ENCODE peak calls at places on chromosomes 12 and 14, in seven cellular contexts. A, E, G, K, J, U and S are unnamed samples.

GRCh38 chr12:93352321-93352720 is 25.4 kb upstream of the NUDT4 start:
- DNase-seq in U (no peak), G (no peak), E (no peak), A (no peak), K (no peak), J (no peak), S (no peak)

GRCh38 chr12:131928080-131928764 is 854 bp upstream of the PUS1 start:
- DNase-seq in A (no peak), K (peak; percentile 10), J (no peak), E (no peak), G (no peak), U (no peak), S (no peak)

GRCh38 chr12:133081408-133081806 is 684 bp downstream of the ZNF140 start:
- DNase-seq in J (no peak), K (no peak), E (no peak), A (no peak), G (no peak), U (no peak), S (no peak)

GRCh38 chr12:71955946-71956345 is 17.3 kb downstream of the TPH2 start:
- DNase-seq in K (no peak), G (no peak), J (no peak), A (no peak), U (no peak), E (no peak), S (no peak)

GRCh38 chr14:41229824-41230223 is 376.9 kb upstream of the LRFN5 start:
- DNase-seq in A (no peak), G (no peak), K (no peak), U (no peak), J (no peak), E (no peak), S (no peak)

GRCh38 chr12:131133015-131133905 is 179.6 kb downstream of the ADGRD1 start:
- DNase-seq in U (no peak), J (no peak), K (no peak), E (no peak), A (no peak), G (no peak), S (no peak)

GRCh38 chr12:52798671-52799497 is 3.0 kb upstream of the KRT3 start:
- DNase-seq in U (no peak), K (no peak), E (no peak), G (peak; percentile 31), A (no peak), J (no peak), S (no peak)

GRCh38 chr14:38721822-38722431 is 381.1 kb downstream of the SEC23A start:
- DNase-seq in A (peak; percentile 88), J (peak; percentile 4), E (peak; percentile 77), U (peak; percentile 22), K (peak; percentile 4), G (peak; percentile 40), S (peak; percentile 24)

GRCh38 chr12:107330901-107331431 is 237.6 kb upstream of the CRY1 start:
- DNase-seq in A (no peak), K (no peak), E (no peak), U (no peak), J (no peak), G (no peak), S (no peak)

GRCh38 chr12:123113038-123113437 is 37.9 kb downstream of the PITPNM2 start:
- DNase-seq in E (no peak), K (no peak), U (no peak), A (no peak), J (no peak), G (no peak), S (no peak)

GRCh38 chr12:104805186-104805585 is 152.9 kb downstream of the SLC41A2 start:
- DNase-seq in U (no peak), A (no peak), G (no peak), K (no peak), E (no peak), J (no peak), S (no peak)

GRCh38 chr12:5927732-5928516 is 17.1 kb downstream of the ANO2 start:
- DNase-seq in A (no peak), U (no peak), G (no peak), J (no peak), K (no peak), E (no peak), S (no peak)

GRCh38 chr14:51554953-51555352 is 96.8 kb upstream of the FRMD6 start:
- DNase-seq in K (no peak), U (no peak), G (no peak), J (no peak), E (no peak), A (no peak), S (peak; percentile 32)

GRCh38 chr14:61510736-61511557 is 184.4 kb upstream of the HIF1A start:
- DNase-seq in A (no peak), U (no peak), J (no peak), G (no peak), E (no peak), K (no peak), S (no peak)

GRCh38 chr14:104171029-104171697 is 32.8 kb downstream of the KIF26A start:
- DNase-seq in G (no peak), K (no peak), U (peak; percentile 19), A (peak; percentile 80), J (no peak), E (no peak), S (peak; percentile 24)

GRCh38 chr12:64528616-64529015 is 76.7 kb downstream of the TBK1 start:
- DNase-seq in A (no peak), J (no peak), K (peak; percentile 22), G (no peak), U (no peak), E (no peak), S (no peak)

GRCh38 chr12:122355702-122356101 is 66.8 kb downstream of the CLIP1 start:
- DNase-seq in J (no peak), K (peak; percentile 14), U (no peak), E (no peak), G (no peak), A (no peak), S (no peak)

GRCh38 chr12:131137009-131137835 is 183.5 kb downstream of the ADGRD1 start:
- DNase-seq in E (no peak), A (no peak), K (no peak), J (no peak), U (no peak), G (no peak), S (no peak)

GRCh38 chr12:6451348-6452244 is at the start of gene TAPBPL:
- DNase-seq in U (peak; percentile 34), A (peak; percentile 73), G (no peak), K (peak; percentile 88), E (peak; percentile 89), J (peak; percentile 75), S (peak; percentile 39)

DNA sequence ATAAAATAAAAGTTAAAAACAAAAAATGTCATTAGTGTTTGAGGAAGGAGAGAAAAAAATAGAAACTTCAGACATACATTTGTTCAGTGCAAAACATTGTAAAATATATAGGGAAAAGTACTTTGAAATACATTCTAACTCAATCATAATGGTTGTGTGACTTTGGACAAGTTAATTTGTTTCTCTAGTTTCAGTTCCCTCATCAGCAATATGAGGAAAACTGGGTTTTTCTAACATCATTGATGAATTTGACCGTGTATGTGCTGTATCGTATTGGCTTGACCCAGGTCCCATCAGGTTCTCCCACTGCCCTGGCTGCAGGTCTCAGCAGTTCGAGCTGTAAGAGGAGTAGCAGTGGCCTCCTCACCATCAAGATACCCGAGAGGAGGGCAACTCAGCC is 173.9 kb upstream of the ATF7IP start:
- DNase-seq in K (no peak), U (no peak), E (no peak), J (no peak), G (no peak), A (no peak), S (no peak)
- TF ChIP-seq JUND in K (no peak), U (no peak), E (no peak), J (no peak), G (no peak), A (no peak), S (no peak)

GRCh38 chr12:54384591-54385041 is at the start of gene ZNF385A:
- DNase-seq in J (no peak), E (no peak), A (no peak), K (no peak), G (no peak), U (no peak), S (no peak)
- TF ChIP-seq JUND in J (no peak), E (no peak), A (no peak), K (no peak), G (no peak), U (no peak), S (no peak)

DNA sequence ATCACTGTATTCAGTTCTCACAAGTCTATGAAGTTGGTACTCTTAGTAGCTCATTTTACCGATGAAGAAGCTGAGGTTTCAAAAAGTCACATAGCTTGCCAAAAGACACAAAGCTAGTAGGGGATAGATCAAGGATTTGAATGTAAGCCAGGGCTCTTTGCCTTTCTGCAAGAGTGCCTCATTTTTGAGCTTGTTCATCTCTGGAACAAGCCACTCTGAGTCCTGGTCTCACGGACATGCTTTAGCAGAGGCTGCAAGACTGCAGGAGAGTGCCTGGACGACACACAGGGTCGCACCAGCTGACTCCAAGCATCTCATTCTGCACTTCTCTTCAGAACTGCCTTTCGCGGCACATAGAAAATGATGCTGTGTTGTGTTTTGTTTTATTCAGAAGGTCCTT is 3.7 kb downstream of the NUAK1 start:
- DNase-seq in A (no peak), U (no peak), E (no peak), J (no peak), K (no peak), G (no peak), S (no peak)
- TF ChIP-seq JUND in A (no peak), U (no peak), E (no peak), J (no peak), K (no peak), G (no peak), S (no peak)

GRCh38 chr12:1918875-1919236 is 404 bp upstream of the CACNA2D4 start:
- DNase-seq in U (no peak), E (no peak), J (no peak), K (peak; percentile 17), G (no peak), A (no peak), S (no peak)

GRCh38 chr12:1917172-1918070 is 1.0 kb downstream of the CACNA2D4 start:
- DNase-seq in E (no peak), K (peak; percentile 27), U (peak; percentile 32), J (no peak), G (no peak), A (no peak), S (no peak)

GRCh38 chr12:1919284-1919683 is 832 bp upstream of the CACNA2D4 start:
- DNase-seq in K (peak; percentile 9), E (no peak), U (no peak), J (no peak), A (no peak), G (no peak), S (no peak)

GRCh38 chr12:1919763-1920162 is 1.3 kb upstream of the CACNA2D4 start:
- DNase-seq in E (no peak), K (peak; percentile 8), J (no peak), G (no peak), U (no peak), A (no peak), S (no peak)

DNA sequence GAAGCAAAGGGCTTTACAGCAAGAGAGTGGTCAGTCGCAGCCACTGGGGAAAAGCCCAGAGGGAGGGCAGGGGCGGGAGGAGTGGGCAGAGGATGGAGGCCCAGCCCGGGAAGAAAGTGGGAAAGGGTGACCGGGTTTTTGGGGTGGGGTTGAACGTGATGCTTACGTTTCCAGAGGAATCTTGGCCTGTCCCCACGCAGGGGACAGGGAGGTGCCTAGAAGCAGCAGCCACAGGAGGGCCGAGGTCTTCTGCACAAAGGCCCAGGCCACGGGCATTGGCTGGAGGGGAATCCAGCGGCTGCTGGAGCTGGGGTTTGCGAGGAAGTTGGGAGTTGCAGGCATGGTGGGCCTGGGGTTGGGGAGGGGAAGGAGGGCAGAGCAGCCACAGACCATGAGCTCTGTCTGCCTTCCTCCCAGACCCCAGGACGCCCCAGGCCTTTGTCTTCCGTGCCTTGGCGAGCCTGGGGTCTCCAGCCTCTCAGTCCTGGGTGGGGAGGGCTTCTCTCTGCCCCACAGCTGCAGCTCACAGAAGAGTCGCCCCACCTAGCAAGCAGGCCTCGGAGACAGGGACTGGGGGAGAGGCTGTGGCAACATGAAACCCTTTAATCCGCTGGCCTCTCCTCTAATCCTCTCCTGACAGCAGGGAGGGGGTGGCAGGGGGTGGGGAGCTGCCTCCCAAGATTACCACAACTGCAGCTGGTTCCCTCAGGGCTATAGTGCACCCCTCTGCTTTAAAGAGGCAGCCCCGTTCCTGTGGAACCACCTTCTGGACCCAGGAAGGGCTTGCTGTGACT is at the start of gene CACNA2D4:
- DNase-seq in A (peak; percentile 47), U (no peak), E (no peak), K (peak; percentile 30), J (no peak), G (no peak), S (no peak)
- TF ChIP-seq JUND in A (no peak), U (no peak), E (no peak), K (no peak), J (no peak), G (no peak), S (no peak)